ENCODE peak calls at places on chromosomes 2 and 18, in ten cellular contexts. One of them, this sample, is unnamed.

GRCh38 chr2:9213477-9214051 is 7.0 kb downstream of the ASAP2 start:
- DNase-seq in mammary epithelial cell: no peak
- DNase-seq in spleen: peak; percentile 30
- DNase-seq in PC-9: no peak
- DNase-seq in endothelial cell of umbilical vein: no peak
- DNase-seq in HepG2: no peak
- DNase-seq in NT2/D1: no peak
- DNase-seq in esophagus squamous epithelium: no peak
- DNase-seq in uterus: no peak
- DNase-seq in tibial nerve: no peak
- DNase-seq in this sample: no peak

GRCh38 chr18:48356909-48357631 is 52.1 kb downstream of the ZBTB7C start:
- DNase-seq in mammary epithelial cell: no peak
- DNase-seq in spleen: no peak
- DNase-seq in PC-9: peak; percentile 93
- DNase-seq in endothelial cell of umbilical vein: no peak
- DNase-seq in HepG2: no peak
- DNase-seq in NT2/D1: no peak
- DNase-seq in esophagus squamous epithelium: no peak
- DNase-seq in uterus: no peak
- DNase-seq in tibial nerve: no peak
- DNase-seq in this sample: no peak

GRCh38 chr2:96276787-96277499 is 10.9 kb downstream of the CIAO1 start:
- DNase-seq in mammary epithelial cell: no peak
- DNase-seq in spleen: no peak
- DNase-seq in PC-9: no peak
- DNase-seq in endothelial cell of umbilical vein: no peak
- DNase-seq in HepG2: no peak
- DNase-seq in NT2/D1: no peak
- DNase-seq in esophagus squamous epithelium: no peak
- DNase-seq in uterus: no peak
- DNase-seq in tibial nerve: no peak
- DNase-seq in this sample: no peak

GRCh38 chr2:45748239-45748638 is 96.8 kb downstream of the PRKCE start:
- DNase-seq in mammary epithelial cell: no peak
- DNase-seq in spleen: no peak
- DNase-seq in PC-9: no peak
- DNase-seq in endothelial cell of umbilical vein: no peak
- DNase-seq in HepG2: no peak
- DNase-seq in NT2/D1: no peak
- DNase-seq in esophagus squamous epithelium: no peak
- DNase-seq in uterus: no peak
- DNase-seq in tibial nerve: peak; percentile 26
- DNase-seq in this sample: no peak

GRCh38 chr2:128545829-128546228 is 227.2 kb upstream of the HS6ST1 start:
- DNase-seq in mammary epithelial cell: no peak
- DNase-seq in spleen: peak; percentile 38
- DNase-seq in PC-9: no peak
- DNase-seq in endothelial cell of umbilical vein: no peak
- DNase-seq in HepG2: no peak
- DNase-seq in NT2/D1: no peak
- DNase-seq in esophagus squamous epithelium: no peak
- DNase-seq in uterus: no peak
- DNase-seq in tibial nerve: no peak
- DNase-seq in this sample: no peak

GRCh38 chr2:196220671-196221070 is 49.3 kb upstream of the STK17B start:
- DNase-seq in mammary epithelial cell: no peak
- DNase-seq in spleen: no peak
- DNase-seq in PC-9: no peak
- DNase-seq in endothelial cell of umbilical vein: no peak
- DNase-seq in HepG2: no peak
- DNase-seq in NT2/D1: no peak
- DNase-seq in esophagus squamous epithelium: no peak
- DNase-seq in uterus: no peak
- DNase-seq in tibial nerve: no peak
- DNase-seq in this sample: no peak

GRCh38 chr2:216974321-216975302 is 114.7 kb upstream of the TNP1 start:
- DNase-seq in mammary epithelial cell: no peak
- DNase-seq in spleen: no peak
- DNase-seq in PC-9: no peak
- DNase-seq in endothelial cell of umbilical vein: no peak
- DNase-seq in HepG2: no peak
- DNase-seq in NT2/D1: no peak
- DNase-seq in esophagus squamous epithelium: no peak
- DNase-seq in uterus: peak; percentile 51
- DNase-seq in tibial nerve: no peak
- DNase-seq in this sample: no peak

GRCh38 chr18:3411854-3412268 is 38.1 kb upstream of the TGIF1 start:
- DNase-seq in mammary epithelial cell: peak; percentile 43
- DNase-seq in spleen: peak; percentile 78
- DNase-seq in PC-9: peak; percentile 72
- DNase-seq in endothelial cell of umbilical vein: peak; percentile 4
- DNase-seq in HepG2: no peak
- DNase-seq in NT2/D1: no peak
- DNase-seq in esophagus squamous epithelium: no peak
- DNase-seq in uterus: no peak
- DNase-seq in tibial nerve: no peak
- DNase-seq in this sample: no peak

GRCh38 chr2:185780890-185781289 is 42.3 kb downstream of the FSIP2 start:
- DNase-seq in mammary epithelial cell: no peak
- DNase-seq in spleen: no peak
- DNase-seq in PC-9: no peak
- DNase-seq in endothelial cell of umbilical vein: no peak
- DNase-seq in HepG2: no peak
- DNase-seq in NT2/D1: no peak
- DNase-seq in esophagus squamous epithelium: no peak
- DNase-seq in uterus: no peak
- DNase-seq in tibial nerve: no peak
- DNase-seq in this sample: no peak

GRCh38 chr2:11955883-11956282 is 209.5 kb downstream of the LPIN1 start:
- DNase-seq in mammary epithelial cell: no peak
- DNase-seq in spleen: no peak
- DNase-seq in PC-9: no peak
- DNase-seq in endothelial cell of umbilical vein: no peak
- DNase-seq in HepG2: no peak
- DNase-seq in NT2/D1: no peak
- DNase-seq in esophagus squamous epithelium: no peak
- DNase-seq in uterus: no peak
- DNase-seq in tibial nerve: no peak
- DNase-seq in this sample: no peak

DNA sequence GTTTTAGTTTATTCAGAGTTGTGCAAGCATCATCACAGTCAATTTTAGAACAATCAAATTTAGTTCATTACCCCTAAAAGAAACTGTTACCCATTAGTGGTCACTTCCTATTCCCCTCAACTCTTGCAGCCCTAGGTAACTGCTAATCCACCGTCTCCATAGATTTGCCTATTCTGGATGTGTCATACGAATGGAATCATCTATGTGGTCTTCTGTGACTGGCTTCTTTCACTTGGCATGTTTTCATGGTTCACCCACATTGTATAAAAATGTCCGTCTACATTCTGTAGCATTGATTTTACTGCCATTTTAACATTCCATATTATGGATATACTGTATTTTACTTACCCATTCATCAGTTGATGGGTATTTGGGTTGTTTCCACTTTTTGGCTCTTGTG is 5.3 kb upstream of the CEP68 start:
- DNase-seq in mammary epithelial cell: no peak
- DNase-seq in spleen: no peak
- DNase-seq in PC-9: no peak
- DNase-seq in endothelial cell of umbilical vein: no peak
- DNase-seq in HepG2: no peak
- DNase-seq in NT2/D1: no peak
- DNase-seq in esophagus squamous epithelium: no peak
- DNase-seq in uterus: no peak
- DNase-seq in tibial nerve: no peak
- DNase-seq in this sample: no peak
- H3K4me1 ChIP-seq in mammary epithelial cell: no peaks in the 10 kb centered on the region
- H3K4me1 ChIP-seq in spleen: peaks cover 34% of the 10 kb centered on the region
- H3K4me1 ChIP-seq in PC-9: peaks cover 13% of the 10 kb centered on the region
- H3K4me1 ChIP-seq in endothelial cell of umbilical vein: no peaks in the 10 kb centered on the region
- H3K4me1 ChIP-seq in HepG2: peaks cover 33% of the 10 kb centered on the region
- H3K4me1 ChIP-seq in NT2/D1: no peaks in the 10 kb centered on the region
- H3K4me1 ChIP-seq in esophagus squamous epithelium: peaks cover 11% of the 10 kb centered on the region
- H3K4me1 ChIP-seq in uterus: peaks cover 5% of the 10 kb centered on the region
- H3K4me1 ChIP-seq in tibial nerve: no peaks in the 10 kb centered on the region
- H3K4me1 ChIP-seq in this sample: no peaks in the 10 kb centered on the region

DNA sequence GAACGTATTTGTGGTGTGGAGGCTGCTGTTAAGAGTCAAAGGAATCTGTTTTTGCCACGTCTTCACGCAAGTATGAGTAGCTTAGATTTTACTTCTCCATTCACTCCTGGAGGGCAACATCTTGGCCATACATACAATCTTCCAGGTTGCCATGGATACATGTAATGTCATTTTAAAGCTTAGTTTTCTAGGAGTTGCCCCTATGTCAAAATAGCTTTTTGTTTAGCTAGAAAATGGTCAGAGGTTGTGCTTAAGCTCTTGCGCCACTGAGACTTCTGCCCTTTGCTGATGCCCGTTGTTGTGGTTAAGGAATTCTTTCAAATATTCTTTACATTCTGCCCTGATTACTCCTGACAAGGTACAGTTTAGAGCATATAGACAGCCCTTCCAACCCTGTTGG is 245.4 kb upstream of the TFPI start:
- DNase-seq in mammary epithelial cell: no peak
- DNase-seq in spleen: no peak
- DNase-seq in PC-9: no peak
- DNase-seq in endothelial cell of umbilical vein: no peak
- DNase-seq in HepG2: no peak
- DNase-seq in NT2/D1: no peak
- DNase-seq in esophagus squamous epithelium: no peak
- DNase-seq in uterus: no peak
- DNase-seq in tibial nerve: no peak
- DNase-seq in this sample: no peak
- H3K36me3 ChIP-seq in mammary epithelial cell: no peaks in the 10 kb centered on the region
- H3K36me3 ChIP-seq in spleen: no peaks in the 10 kb centered on the region
- H3K36me3 ChIP-seq in PC-9: no peaks in the 10 kb centered on the region
- H3K36me3 ChIP-seq in endothelial cell of umbilical vein: no peaks in the 10 kb centered on the region
- H3K36me3 ChIP-seq in HepG2: no peaks in the 10 kb centered on the region
- H3K36me3 ChIP-seq in NT2/D1: no peaks in the 10 kb centered on the region
- H3K36me3 ChIP-seq in esophagus squamous epithelium: no peaks in the 10 kb centered on the region
- H3K36me3 ChIP-seq in uterus: no peaks in the 10 kb centered on the region
- H3K36me3 ChIP-seq in tibial nerve: no peaks in the 10 kb centered on the region
- H3K36me3 ChIP-seq in this sample: no peaks in the 10 kb centered on the region

GRCh38 chr2:95215018-95215612 is 7.8 kb downstream of the ZNF892 start:
- DNase-seq in mammary epithelial cell: no peak
- DNase-seq in spleen: no peak
- DNase-seq in PC-9: no peak
- DNase-seq in endothelial cell of umbilical vein: no peak
- DNase-seq in HepG2: no peak
- DNase-seq in NT2/D1: no peak
- DNase-seq in esophagus squamous epithelium: no peak
- DNase-seq in uterus: no peak
- DNase-seq in tibial nerve: no peak
- DNase-seq in this sample: no peak
- H3K9me3 ChIP-seq in mammary epithelial cell: peaks cover 89% of the 10 kb centered on the region
- H3K9me3 ChIP-seq in spleen: peaks cover 100% of the 10 kb centered on the region
- H3K9me3 ChIP-seq in PC-9: peaks cover 90% of the 10 kb centered on the region
- H3K9me3 ChIP-seq in endothelial cell of umbilical vein: peaks cover 16% of the 10 kb centered on the region
- H3K9me3 ChIP-seq in HepG2: peaks cover 88% of the 10 kb centered on the region
- H3K9me3 ChIP-seq in NT2/D1: peaks cover 100% of the 10 kb centered on the region
- H3K9me3 ChIP-seq in esophagus squamous epithelium: peaks cover 87% of the 10 kb centered on the region
- H3K9me3 ChIP-seq in uterus: no peaks in the 10 kb centered on the region
- H3K9me3 ChIP-seq in tibial nerve: peaks cover 92% of the 10 kb centered on the region
- H3K9me3 ChIP-seq in this sample: peaks cover 34% of the 10 kb centered on the region

DNA sequence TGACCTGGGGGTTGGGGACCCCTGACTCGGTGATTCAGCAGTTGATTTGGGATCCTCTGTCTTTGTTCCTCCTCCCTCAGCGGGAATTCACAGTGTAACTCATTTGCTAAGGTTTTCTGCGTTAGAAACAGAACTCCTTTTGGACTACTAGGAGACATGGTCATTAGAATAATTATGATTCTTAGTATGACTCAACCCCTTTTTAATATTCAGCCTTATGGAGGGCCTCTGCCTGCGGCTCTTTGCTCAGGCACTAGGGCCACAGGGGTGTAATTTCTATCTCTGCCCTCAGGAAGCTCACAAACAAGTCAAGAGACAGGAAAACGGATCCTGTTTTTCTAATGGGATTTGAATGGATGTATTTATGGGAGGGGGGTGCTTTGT is 117.4 kb downstream of the SPTBN1 start:
- DNase-seq in mammary epithelial cell: no peak
- DNase-seq in spleen: no peak
- DNase-seq in PC-9: no peak
- DNase-seq in endothelial cell of umbilical vein: no peak
- DNase-seq in HepG2: no peak
- DNase-seq in NT2/D1: no peak
- DNase-seq in esophagus squamous epithelium: no peak
- DNase-seq in uterus: no peak
- DNase-seq in tibial nerve: no peak
- DNase-seq in this sample: no peak
- H3K4me1 ChIP-seq in mammary epithelial cell: peaks cover 91% of the 10 kb centered on the region
- H3K4me1 ChIP-seq in spleen: peaks cover 96% of the 10 kb centered on the region
- H3K4me1 ChIP-seq in PC-9: peaks cover 90% of the 10 kb centered on the region
- H3K4me1 ChIP-seq in endothelial cell of umbilical vein: peaks cover 86% of the 10 kb centered on the region
- H3K4me1 ChIP-seq in HepG2: peaks cover 100% of the 10 kb centered on the region
- H3K4me1 ChIP-seq in NT2/D1: peaks cover 5% of the 10 kb centered on the region
- H3K4me1 ChIP-seq in esophagus squamous epithelium: peaks cover 100% of the 10 kb centered on the region
- H3K4me1 ChIP-seq in uterus: peaks cover 6% of the 10 kb centered on the region
- H3K4me1 ChIP-seq in tibial nerve: peaks cover 97% of the 10 kb centered on the region
- H3K4me1 ChIP-seq in this sample: peaks cover 67% of the 10 kb centered on the region